ENCODE peak calls at places on chromosomes 1 and 21, in ten cellular contexts. N is epithelial cell of prostate; A is NCI-H460; D is stimulated activated CD4-positive, alpha-beta T cell treated with anti-CD3 and anti-CD28 coated beads, Interleukin-2, amount 100 ng/mL, for 48 hours; W is left colon; H is AG08396; Y is NCI-H2029 treated with DMSO at 0.1 percent for 48 hours; I is ACHN; U is PC-3; X is putamen. K is an unnamed sample.

GRCh38 chr1:110616587-110616986 is 10.4 kb upstream of the KCNA2 start:
- DNase-seq in W (no peak), I (peak; percentile 60), U (peak; percentile 27), N (no peak), H (no peak), A (peak; percentile 19), D (no peak), Y (no peak), X (no peak), K (no peak)

GRCh38 chr1:47643506-47644215 is 205.8 kb downstream of the FOXD2 start:
- DNase-seq in U (no peak), X (no peak), D (no peak), H (no peak), A (no peak), Y (no peak), I (no peak), W (no peak), N (no peak), K (no peak)

GRCh38 chr1:24003331-24003972 is 23.3 kb upstream of the SRSF10 start:
- DNase-seq in Y (peak; percentile 27), W (no peak), H (peak; percentile 41), X (no peak), A (no peak), I (no peak), N (no peak), D (no peak), U (peak; percentile 61), K (no peak)

GRCh38 chr1:111082421-111083192 is 57.3 kb downstream of the DRAM2 start:
- DNase-seq in H (no peak), A (no peak), Y (no peak), I (no peak), W (no peak), D (no peak), U (peak; percentile 8), X (no peak), N (peak; percentile 14), K (no peak)

GRCh38 chr1:32159189-32159588 is 20.3 kb upstream of the TXLNA start:
- DNase-seq in N (no peak), U (no peak), I (no peak), D (no peak), W (no peak), H (no peak), A (no peak), Y (no peak), X (no peak), K (no peak)

GRCh38 chr1:89607888-89608626 is 24.9 kb upstream of the LRRC8C start:
- DNase-seq in I (no peak), H (no peak), U (no peak), X (no peak), W (no peak), N (no peak), A (no peak), Y (no peak), D (peak; percentile 55), K (no peak)

GRCh38 chr1:97636941-97637340 is 283.9 kb downstream of the DPYD start:
- DNase-seq in D (no peak), U (no peak), Y (no peak), I (no peak), A (no peak), X (no peak), N (no peak), W (no peak), H (no peak), K (no peak)

GRCh38 chr1:18121072-18121820 is 13.6 kb downstream of the IGSF21 start:
- DNase-seq in A (no peak), I (no peak), W (no peak), X (no peak), N (no peak), U (no peak), Y (no peak), H (no peak), D (no peak), K (no peak)

GRCh38 chr1:112557385-112557784 is 48.6 kb downstream of the WNT2B start:
- DNase-seq in Y (no peak), N (no peak), D (no peak), W (no peak), X (no peak), I (no peak), A (no peak), H (no peak), U (no peak), K (no peak)

GRCh38 chr1:212613440-212614335 is 5.1 kb downstream of the ATF3 start:
- DNase-seq in N (no peak), Y (no peak), D (no peak), U (peak; percentile 53), X (no peak), A (no peak), H (no peak), W (no peak), I (no peak), K (no peak)

GRCh38 chr21:36377391-36377842 is 7.8 kb upstream of the CHAF1B start:
- DNase-seq in A (no peak), D (no peak), I (no peak), U (no peak), X (no peak), N (no peak), Y (no peak), W (no peak), H (no peak), K (no peak)

GRCh38 chr1:20494609-20495311 is 8.8 kb upstream of the CAMK2N1 start:
- DNase-seq in W (no peak), N (peak; percentile 84), X (no peak), H (peak; percentile 78), I (peak; percentile 29), D (no peak), A (no peak), Y (no peak), U (peak; percentile 87), K (peak; percentile 75)

GRCh38 chr1:202584707-202585590 is 125.3 kb downstream of the SYT2 start:
- DNase-seq in N (no peak), D (no peak), U (no peak), Y (no peak), W (no peak), H (no peak), I (no peak), A (no peak), X (no peak), K (no peak)

GRCh38 chr1:44808938-44809917 is 905 bp downstream of the BTBD19 start:
- DNase-seq in N (no peak), D (peak; percentile 77), W (peak; percentile 72), I (peak; percentile 27), Y (no peak), U (no peak), X (no peak), A (no peak), H (peak; percentile 55), K (no peak)

GRCh38 chr1:236354330-236355147 is 39.5 kb upstream of the EDARADD start:
- DNase-seq in A (no peak), Y (no peak), U (no peak), H (no peak), W (no peak), X (no peak), D (no peak), N (no peak), I (peak; percentile 13), K (no peak)

GRCh38 chr1:79006564-79006963 is at the start of gene ADGRL4:
- DNase-seq in H (peak; percentile 21), W (no peak), U (no peak), N (no peak), X (no peak), Y (no peak), I (no peak), A (no peak), D (no peak), K (peak; percentile 3)

GRCh38 chr1:30768169-30768829 is 10.7 kb upstream of the LAPTM5 start:
- DNase-seq in Y (no peak), I (no peak), W (no peak), N (no peak), A (no peak), H (no peak), D (no peak), U (no peak), X (no peak), K (no peak)

GRCh38 chr1:147892731-147893214 is 9.8 kb upstream of the GJA8 start:
- DNase-seq in A (peak; percentile 71), W (no peak), I (peak; percentile 63), H (peak; percentile 68), X (peak; percentile 23), N (no peak), Y (peak; percentile 40), D (peak; percentile 9), U (peak; percentile 88), K (peak; percentile 52)

GRCh38 chr21:26374817-26375216 is 198.3 kb downstream of the CYYR1 start:
- DNase-seq in H (no peak), X (no peak), I (no peak), W (no peak), A (no peak), Y (no peak), U (peak; percentile 15), D (no peak), N (no peak), K (no peak)

GRCh38 chr1:20478072-20478660 is 7.8 kb downstream of the CAMK2N1 start:
- DNase-seq in Y (no peak), W (no peak), X (no peak), N (no peak), D (no peak), H (no peak), U (no peak), I (no peak), A (no peak), K (no peak)

GRCh38 chr1:115507256-115507589 is 134.5 kb upstream of the VANGL1 start:
- DNase-seq in Y (no peak), X (no peak), A (peak; percentile 11), W (no peak), U (peak; percentile 47), N (no peak), D (no peak), H (peak; percentile 47), I (peak; percentile 48), K (peak; percentile 30)

GRCh38 chr1:168114845-168115244 is 21.9 kb downstream of the GPR161 start:
- DNase-seq in N (no peak), A (no peak), D (no peak), I (no peak), Y (peak; percentile 26), U (no peak), X (no peak), H (no peak), W (peak; percentile 49), K (no peak)

GRCh38 chr1:35763211-35763610 is 6.6 kb downstream of the CLSPN start:
- DNase-seq in I (no peak), A (no peak), X (no peak), N (no peak), U (no peak), D (no peak), W (no peak), H (no peak), Y (no peak), K (no peak)